ENCODE peak calls at places on chromosome 21, in six cellular contexts. N is PC-3, D is heart right ventricle, Y is glutamatergic neuron, K is fibroblast of mammary gland, S is esophagus squamous epithelium. O is an unnamed sample.

GRCh38 chr21:31347435-31348032 is 3.5 kb upstream of the TIAM1 start:
- DNase-seq in Y (no peak), K (peak; percentile 62), S (no peak), N (peak; percentile 84), D (no peak), O (peak; percentile 64)

GRCh38 chr21:29243188-29243587 is 55.5 kb upstream of the BACH1 start:
- DNase-seq in K (no peak), D (no peak), Y (no peak), N (no peak), S (no peak), O (no peak)

GRCh38 chr21:20276954-20277353 is 721.3 kb upstream of the NCAM2 start:
- DNase-seq in S (no peak), K (no peak), D (no peak), Y (no peak), N (no peak), O (no peak)

GRCh38 chr21:29176721-29177120 is 46.3 kb downstream of the MAP3K7CL start:
- DNase-seq in K (no peak), S (no peak), Y (no peak), N (no peak), D (no peak), O (no peak)

GRCh38 chr21:39022901-39023693 is 160.2 kb downstream of the PSMG1 start:
- DNase-seq in D (peak; percentile 82), S (no peak), N (no peak), Y (peak; percentile 44), K (peak; percentile 40), O (peak; percentile 84)

GRCh38 chr21:41167348-41168342 is at the start of gene BACE2:
- DNase-seq in S (no peak), N (peak; percentile 74), K (peak; percentile 67), D (peak; percentile 87), Y (peak; percentile 59), O (peak; percentile 74)

GRCh38 chr21:25657140-25657539 is 18.1 kb downstream of the JAM2 start:
- DNase-seq in Y (no peak), N (peak; percentile 56), S (no peak), D (no peak), K (no peak), O (no peak)

GRCh38 chr21:28704746-28705145 is 287.9 kb downstream of the LTN1 start:
- DNase-seq in Y (no peak), N (no peak), S (no peak), D (peak; percentile 75), K (no peak), O (peak; percentile 45)

GRCh38 chr21:31293986-31294385 is 50.1 kb downstream of the TIAM1 start:
- DNase-seq in D (no peak), Y (no peak), N (peak; percentile 85), K (peak; percentile 90), S (no peak), O (peak; percentile 95)

GRCh38 chr21:39126486-39126806 is 56.8 kb downstream of the PSMG1 start:
- DNase-seq in Y (no peak), K (no peak), S (no peak), D (no peak), N (no peak), O (no peak)

GRCh38 chr21:29315155-29315749 is 16.5 kb downstream of the BACH1 start:
- DNase-seq in N (no peak), Y (no peak), K (no peak), D (no peak), S (no peak), O (no peak)

GRCh38 chr21:41477641-41478318 is 30.2 kb downstream of the TMPRSS2 start:
- DNase-seq in K (no peak), Y (no peak), N (no peak), S (no peak), D (no peak), O (no peak)

GRCh38 chr21:24290151-24290833 is 1317.0 kb downstream of the MRPL39 start:
- DNase-seq in K (no peak), S (no peak), Y (no peak), D (no peak), N (no peak), O (no peak)

GRCh38 chr21:38811257-38811656 is 5.5 kb downstream of the ETS2 start:
- DNase-seq in Y (no peak), D (no peak), N (peak; percentile 99), K (peak; percentile 99), S (no peak), O (peak; percentile 89)

GRCh38 chr21:15853126-15853525 is 123.3 kb downstream of the USP25 start:
- DNase-seq in S (no peak), Y (no peak), K (no peak), N (no peak), D (no peak), O (no peak)

GRCh38 chr21:16194851-16195251 is 465.1 kb downstream of the USP25 start:
- DNase-seq in N (no peak), Y (no peak), S (no peak), D (no peak), K (peak; percentile 49), O (peak; percentile 55)

GRCh38 chr21:26374817-26375216 is 198.3 kb downstream of the CYYR1 start:
- DNase-seq in D (no peak), N (peak; percentile 15), S (no peak), Y (no peak), K (no peak), O (no peak)

GRCh38 chr21:15703932-15704331 is 25.9 kb upstream of the USP25 start:
- DNase-seq in Y (no peak), S (no peak), D (no peak), N (no peak), K (no peak), O (no peak)

DNA sequence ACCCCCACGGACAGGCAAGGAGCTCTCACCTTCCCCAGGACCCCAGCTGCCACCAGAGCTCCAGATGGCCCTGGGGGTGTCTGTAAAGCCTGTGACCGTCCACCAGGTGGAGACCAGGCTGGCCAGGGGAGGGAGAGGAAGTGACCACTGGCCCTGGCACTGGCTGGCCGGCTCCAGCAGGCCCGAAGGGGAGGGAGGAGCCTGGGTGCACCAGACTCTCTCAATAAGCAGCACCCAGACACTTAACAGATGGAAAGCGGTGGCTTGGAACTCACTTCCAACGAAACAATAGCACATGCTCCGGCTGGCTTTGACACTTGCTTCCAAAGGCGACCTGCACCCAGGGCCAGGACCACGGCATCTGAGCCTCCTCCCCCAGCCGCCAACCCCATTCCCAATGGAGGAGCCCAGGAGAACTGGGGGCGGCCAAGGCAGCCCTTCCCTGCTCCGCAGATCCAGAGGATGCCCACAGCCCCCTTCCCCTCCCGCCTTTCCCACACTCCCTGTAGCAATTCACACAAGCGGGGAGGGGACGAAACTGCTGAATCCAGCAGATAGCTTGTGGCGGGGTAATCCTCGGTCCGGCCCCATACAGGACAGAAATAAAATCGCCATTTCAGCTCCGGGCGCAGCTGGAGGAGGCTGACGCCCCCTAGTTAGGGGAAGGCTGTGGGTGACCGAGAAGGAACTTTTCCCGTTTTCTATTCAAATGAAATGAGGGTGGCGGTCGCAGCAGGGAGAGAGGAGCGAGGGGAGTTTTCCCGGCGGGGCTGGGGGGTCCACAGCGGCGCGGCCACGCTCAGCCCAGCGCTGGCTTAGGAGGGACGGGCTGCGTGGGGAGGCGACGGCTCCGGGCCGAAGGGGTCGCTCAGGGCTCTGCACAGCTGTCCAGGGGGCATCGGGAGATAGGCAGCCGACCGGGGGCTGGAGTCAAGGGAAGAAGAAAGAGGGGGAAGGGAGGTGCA is 612 bp upstream of the PDE9A start:
- DNase-seq in N (peak; percentile 41), D (peak; percentile 63), S (no peak), Y (peak; percentile 80), K (peak; percentile 60), O (peak; percentile 30)
- TF ChIP-seq CTCF in N (peak; percentile 52), D (peak; percentile 61), S (peak; percentile 45), Y (peak; percentile 73), K (peak; percentile 39), O (peak; percentile 25)

GRCh38 chr21:32782698-32783097 is 11.1 kb upstream of the PAXBP1 start:
- DNase-seq in K (peak; percentile 25), S (no peak), Y (no peak), D (no peak), N (no peak), O (no peak)
- TF ChIP-seq CTCF in K (no peak), S (no peak), Y (no peak), D (no peak), N (peak; percentile 47), O (no peak)

GRCh38 chr21:44991538-44992483 is 52.0 kb downstream of the SLX9 start:
- DNase-seq in Y (peak; percentile 16), D (no peak), S (no peak), K (no peak), N (no peak), O (no peak)
- TF ChIP-seq CTCF in Y (no peak), D (no peak), S (no peak), K (no peak), N (no peak), O (no peak)

DNA sequence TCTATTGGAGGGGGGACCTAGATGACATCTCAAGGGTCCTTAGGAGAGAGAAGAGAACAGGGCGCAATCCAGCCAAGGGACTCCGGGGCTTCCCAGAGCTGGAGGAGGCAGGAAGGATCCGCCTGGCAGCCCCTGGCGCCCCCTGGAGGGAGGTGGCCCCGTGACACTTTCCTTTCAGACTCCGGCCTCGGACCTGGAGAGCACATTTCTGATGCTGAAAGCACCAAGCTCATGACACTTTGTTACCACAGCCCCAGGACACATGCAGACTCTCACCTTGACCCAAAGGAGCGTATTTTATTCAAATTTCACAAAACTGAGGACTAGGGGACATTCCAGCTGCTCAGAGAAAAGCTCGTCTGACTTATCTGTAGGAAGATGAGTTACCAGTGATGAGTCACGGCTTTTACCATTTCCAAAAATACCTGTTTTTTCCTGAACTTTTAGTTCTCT is 21.4 kb upstream of the POFUT2 start:
- DNase-seq in Y (peak; percentile 87), N (peak; percentile 65), K (peak; percentile 72), S (no peak), D (peak; percentile 77), O (peak; percentile 75)
- TF ChIP-seq CTCF in Y (peak; percentile 73), N (peak; percentile 92), K (peak; percentile 79), S (peak; percentile 22), D (peak; percentile 77), O (peak; percentile 80)

DNA sequence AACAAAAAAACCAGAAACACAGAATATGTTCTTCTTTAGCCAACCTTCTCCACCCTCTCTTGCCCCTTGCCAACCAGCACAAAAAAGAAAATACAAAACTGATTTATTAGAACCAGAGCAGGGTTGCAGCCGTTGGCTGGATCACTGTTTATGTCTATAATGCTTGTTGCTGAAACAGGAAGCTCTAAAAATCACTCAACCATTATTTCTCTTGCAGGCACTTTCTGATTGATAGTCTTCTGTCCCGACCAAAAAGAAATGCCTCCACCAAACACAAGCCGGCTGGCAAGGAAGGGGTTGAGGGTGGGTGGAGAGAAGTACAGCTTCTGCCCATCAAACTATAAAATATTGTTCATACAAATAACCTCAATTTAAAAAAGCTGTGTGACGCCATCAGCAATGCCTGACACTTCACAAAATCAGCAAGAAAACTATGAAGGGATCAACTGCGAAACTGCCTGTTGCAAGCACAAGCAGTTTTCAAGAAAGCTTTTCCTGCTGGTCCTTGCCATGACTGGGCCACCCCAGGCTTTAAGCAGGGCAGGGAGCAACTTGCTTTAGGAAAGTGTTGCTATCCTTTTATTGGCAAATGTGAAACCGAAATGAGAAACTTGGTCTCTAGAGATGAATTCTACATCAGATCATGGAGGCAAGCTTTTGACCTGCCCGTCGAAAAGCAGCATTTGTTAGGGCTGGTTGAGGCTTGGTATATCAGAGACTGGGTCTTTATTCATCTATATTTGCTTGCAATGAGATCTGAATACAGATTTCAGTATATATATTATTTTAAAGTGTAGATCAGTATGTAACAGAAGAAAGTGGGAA is 174.2 kb downstream of the RUNX1 start:
- DNase-seq in D (no peak), Y (no peak), S (no peak), N (no peak), K (no peak), O (no peak)
- TF ChIP-seq CTCF in D (no peak), Y (no peak), S (no peak), N (no peak), K (no peak), O (no peak)

O was measured in fibroblast of pulmonary artery.